ENCODE peak calls at places on chromosome 17, in eight cellular contexts. B, Z, R, S, G, U, X and O are unnamed samples.

GRCh38 chr17:82568997-82569393 is 49.5 kb downstream of the FOXK2 start:
- DNase-seq in S (peak; percentile 18), X (no peak), U (no peak), R (no peak), Z (no peak), B (no peak), G (no peak), O (no peak)

GRCh38 chr17:39225974-39226683 is 384 bp upstream of the STAC2 start:
- DNase-seq in S (peak; percentile 98), B (no peak), R (peak; percentile 57), Z (peak; percentile 53), U (no peak), X (no peak), G (no peak), O (peak; percentile 40)

GRCh38 chr17:40443988-40444899 is 994 bp downstream of the IGFBP4 start:
- DNase-seq in G (no peak), X (no peak), B (peak; percentile 9), R (peak; percentile 32), U (no peak), S (no peak), Z (no peak), O (peak; percentile 43)

GRCh38 chr17:48262982-48263586 is 155.5 kb downstream of the SNX11 start:
- DNase-seq in U (no peak), G (peak; percentile 44), R (peak; percentile 33), X (no peak), Z (peak; percentile 33), S (no peak), B (peak; percentile 52), O (no peak)

GRCh38 chr17:76523084-76524037 is 14.1 kb downstream of the CYGB start:
- DNase-seq in U (peak; percentile 89), G (peak; percentile 76), X (peak; percentile 58), B (peak; percentile 88), Z (peak; percentile 85), R (peak; percentile 77), S (peak; percentile 95), O (no peak)

GRCh38 chr17:17411692-17412091 is 65.1 kb upstream of the MED9 start:
- DNase-seq in X (no peak), G (no peak), S (no peak), B (peak; percentile 69), Z (no peak), R (peak; percentile 65), U (no peak), O (no peak)

GRCh38 chr17:1997587-1998425 is 27.3 kb downstream of the RTN4RL1 start:
- DNase-seq in X (no peak), R (peak; percentile 44), S (no peak), G (no peak), Z (no peak), B (peak; percentile 60), U (no peak), O (no peak)

GRCh38 chr17:82063424-82064415 is 1.9 kb downstream of the DUS1L start:
- DNase-seq in S (no peak), U (no peak), R (no peak), Z (no peak), B (no peak), G (no peak), X (no peak), O (no peak)

GRCh38 chr17:38509008-38509771 is 80.9 kb downstream of the ARHGAP23 start:
- DNase-seq in Z (peak; percentile 79), S (peak; percentile 98), R (peak; percentile 83), G (no peak), U (peak; percentile 91), B (peak; percentile 25), X (peak; percentile 65), O (no peak)

GRCh38 chr17:56798916-56799315 is 34.8 kb downstream of the C17orf67 start:
- DNase-seq in B (no peak), U (peak; percentile 65), X (no peak), G (peak; percentile 54), S (no peak), Z (no peak), R (peak; percentile 17), O (no peak)

GRCh38 chr17:42670199-42670924 is 6.4 kb downstream of the PLEKHH3 start:
- DNase-seq in X (no peak), Z (no peak), U (no peak), B (no peak), S (peak; percentile 58), G (peak; percentile 3), R (no peak), O (no peak)

GRCh38 chr17:19285218-19285900 is 48.2 kb downstream of the EPN2 start:
- DNase-seq in Z (no peak), B (no peak), S (no peak), X (no peak), R (no peak), G (no peak), U (no peak), O (no peak)

GRCh38 chr17:75878174-75878998 is at the start of gene TRIM47:
- DNase-seq in G (peak; percentile 80), X (no peak), B (peak; percentile 74), U (no peak), Z (no peak), S (peak; percentile 81), R (peak; percentile 72), O (peak; percentile 58)

GRCh38 chr17:14057591-14057990 is 11.7 kb upstream of the COX10 start:
- DNase-seq in S (no peak), B (no peak), X (no peak), Z (no peak), G (no peak), R (peak; percentile 8), U (no peak), O (no peak)

GRCh38 chr17:34291721-34292348 is 6.3 kb downstream of the CCL11 start:
- DNase-seq in Z (no peak), X (no peak), R (peak; percentile 29), G (no peak), U (no peak), S (no peak), B (peak; percentile 4), O (no peak)

GRCh38 chr17:46979023-46979870 is at the start of gene RPRML:
- DNase-seq in X (no peak), B (peak; percentile 35), U (no peak), R (peak; percentile 47), S (peak; percentile 86), G (peak; percentile 18), Z (peak; percentile 73), O (peak; percentile 40)

GRCh38 chr17:71115669-71115972 is 946.3 kb downstream of the KCNJ2 start:
- DNase-seq in R (peak; percentile 35), G (no peak), U (no peak), S (no peak), Z (no peak), X (no peak), B (no peak), O (no peak)

GRCh38 chr17:83015511-83015910 is 63.9 kb upstream of the METRNL start:
- DNase-seq in G (no peak), S (no peak), R (no peak), B (no peak), X (no peak), U (no peak), Z (no peak), O (no peak)

GRCh38 chr17:82924812-82925211 is 85.0 kb upstream of the ZNF750 start:
- DNase-seq in S (no peak), G (no peak), U (no peak), B (peak; percentile 77), Z (no peak), X (peak; percentile 10), R (no peak), O (peak; percentile 29)

GRCh38 chr17:36899250-36900129 is 37.8 kb upstream of the LHX1 start:
- DNase-seq in G (no peak), X (no peak), R (peak; percentile 5), S (peak; percentile 54), Z (no peak), B (no peak), U (no peak), O (no peak)

GRCh38 chr17:17886253-17886652 is 49.5 kb upstream of the SREBF1 start:
- DNase-seq in B (no peak), S (no peak), X (no peak), G (no peak), R (no peak), Z (peak; percentile 35), U (no peak), O (no peak)

GRCh38 chr17:30433514-30433913 is 43.7 kb upstream of the GOSR1 start:
- DNase-seq in X (peak; percentile 37), B (peak; percentile 78), Z (no peak), U (no peak), G (no peak), S (no peak), R (peak; percentile 93), O (peak; percentile 75)

DNA sequence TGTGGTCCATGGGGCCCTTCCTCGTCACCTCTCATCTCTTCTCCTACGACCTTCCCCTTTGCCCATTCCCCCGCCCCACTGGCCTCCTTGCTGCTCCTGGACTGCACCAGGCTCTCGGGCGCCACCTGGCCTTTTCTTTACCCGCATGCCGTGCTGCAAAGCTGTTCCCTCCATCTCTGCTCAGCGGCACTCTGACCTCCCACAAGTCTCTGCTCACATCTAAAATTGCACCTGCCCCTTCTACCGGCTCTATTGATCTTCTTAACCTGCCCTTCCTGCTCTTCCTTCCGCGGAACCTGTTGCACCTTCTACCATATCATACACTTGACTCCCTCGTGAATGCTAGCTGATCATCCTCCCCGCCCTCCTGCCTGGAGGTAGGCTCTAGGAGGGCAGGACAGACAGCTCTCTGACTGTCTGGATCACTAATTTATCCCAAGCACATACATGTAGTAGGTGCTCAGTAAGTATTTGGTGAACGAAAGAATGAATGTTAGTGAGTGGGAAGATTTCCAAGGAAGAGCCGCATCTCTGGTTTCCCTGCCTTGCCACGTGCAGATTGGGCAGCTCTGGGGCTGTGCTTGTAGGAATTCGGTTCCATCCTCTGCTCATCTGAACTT is 17.3 kb downstream of the DNAH17 start:
- DNase-seq in S (no peak), R (no peak), U (peak; percentile 52), B (peak; percentile 49), G (no peak), X (peak; percentile 57), Z (peak; percentile 29), O (no peak)
- H3K9me2 ChIP-seq in S (no peaks in the 10 kb centered on the region), R (no peaks in the 10 kb centered on the region), U (no peaks in the 10 kb centered on the region), B (no peaks in the 10 kb centered on the region), G (no peaks in the 10 kb centered on the region), X (no peaks in the 10 kb centered on the region), Z (no peaks in the 10 kb centered on the region), O (no peaks in the 10 kb centered on the region)

GRCh38 chr17:16178836-16179235 is 36.5 kb downstream of the NCOR1 start:
- DNase-seq in X (no peak), B (peak; percentile 71), R (peak; percentile 52), Z (no peak), S (no peak), G (no peak), U (no peak), O (no peak)
- H2AFZ ChIP-seq in X (no peak overlapping the region), B (no peak overlapping the region), R (no peak overlapping the region), Z (no peak overlapping the region), S (no peak overlapping the region), G (no peak overlapping the region), U (no peak overlapping the region), O (no peak overlapping the region)

DNA sequence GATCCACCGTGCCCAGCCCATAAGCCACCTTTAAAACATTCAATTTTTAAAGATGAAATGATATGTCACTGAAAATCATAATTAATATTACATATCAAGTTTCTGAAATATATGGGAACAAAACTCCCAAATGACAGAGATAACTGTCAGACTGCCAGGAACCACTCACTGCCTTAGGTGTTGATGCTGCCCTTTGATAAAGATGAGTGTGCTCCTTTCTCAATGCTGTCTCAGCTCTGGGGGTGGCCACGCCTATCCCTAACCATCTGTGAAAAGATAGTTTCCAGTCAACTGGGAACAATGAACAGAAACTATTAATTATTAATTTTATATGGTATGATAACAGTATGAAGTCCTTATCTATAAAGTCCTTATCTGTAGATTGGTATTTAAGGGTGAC is 177.7 kb downstream of the MYO1D start:
- DNase-seq in X (no peak), G (no peak), S (no peak), Z (no peak), R (peak; percentile 13), U (no peak), B (no peak), O (no peak)
- H3K9me2 ChIP-seq in X (no peaks in the 10 kb centered on the region), G (no peaks in the 10 kb centered on the region), S (no peaks in the 10 kb centered on the region), Z (no peaks in the 10 kb centered on the region), R (no peaks in the 10 kb centered on the region), U (no peaks in the 10 kb centered on the region), B (no peaks in the 10 kb centered on the region), O (no peaks in the 10 kb centered on the region)

GRCh38 chr17:3918372-3919122 is 2.3 kb upstream of the P2RX1 start:
- DNase-seq in X (no peak), R (no peak), G (no peak), U (no peak), Z (no peak), S (peak; percentile 58), B (no peak), O (no peak)
- H2AFZ ChIP-seq in X (no peak overlapping the region), R (no peak overlapping the region), G (no peak overlapping the region), U (no peak overlapping the region), Z (no peak overlapping the region), S (no peak overlapping the region), B (no peak overlapping the region), O (no peak overlapping the region)